ENCODE peak calls at places on chromosomes 11 and 22, in seven cellular contexts. C is kidney glomerular epithelial cell, B is fibroblast of the aortic adventitia, M is NCI-H1092, E is mesothelial cell of epicardium, V is NCI-H2081, S is germinal center. K is an unnamed sample.

GRCh38 chr22:43338766-43339345 is 4.3 kb downstream of the SCUBE1 start:
- DNase-seq in C (no peak), B (no peak), M (no peak), E (no peak), V (no peak), S (no peak), K (no peak)

GRCh38 chr11:62599069-62599696 is 2.5 kb downstream of the MTA2 start:
- DNase-seq in C (peak), B (peak), M (peak), E (peak), V (peak), S (peak), K (peak)

GRCh38 chr11:76642341-76642740 is 28.2 kb downstream of the LRRC32 start:
- DNase-seq in C (no peak), B (no peak), M (no peak), E (no peak), V (no peak), S (no peak), K (no peak)

GRCh38 chr11:30860970-30861369 is 274.8 kb upstream of the MPPED2 start:
- DNase-seq in C (no peak), B (no peak), M (no peak), E (no peak), V (no peak), S (no peak), K (no peak)

GRCh38 chr22:46183733-46184132 is 33.4 kb downstream of the PPARA start:
- DNase-seq in C (no peak), B (no peak), M (no peak), E (no peak), V (no peak), S (no peak), K (no peak)

GRCh38 chr22:32044913-32045312 is 1.9 kb downstream of the SLC5A1 start:
- DNase-seq in C (no peak), B (peak), M (peak), E (no peak), V (no peak), S (no peak), K (no peak)

GRCh38 chr11:59263225-59263894 is 50.6 kb upstream of the MPEG1 start:
- DNase-seq in C (no peak), B (no peak), M (no peak), E (no peak), V (no peak), S (no peak), K (no peak)

GRCh38 chr11:5992604-5993251 is 5.9 kb upstream of the OR52L1 start:
- DNase-seq in C (peak), B (peak), M (no peak), E (no peak), V (peak), S (peak), K (no peak)

GRCh38 chr11:103433380-103433779 is 324.2 kb downstream of the DYNC2H1 start:
- DNase-seq in C (peak), B (peak), M (no peak), E (no peak), V (no peak), S (no peak), K (no peak)

GRCh38 chr11:57536947-57537654 is at the start of gene SMTNL1:
- DNase-seq in C (no peak), B (no peak), M (no peak), E (no peak), V (no peak), S (no peak), K (no peak)

GRCh38 chr11:75667831-75668507 is 869 bp downstream of the MAP6 start:
- DNase-seq in C (no peak), B (peak), M (peak), E (peak), V (peak), S (peak), K (peak)

GRCh38 chr22:42885446-42885845 is 28.4 kb upstream of the ARFGAP3 start:
- DNase-seq in C (no peak), B (peak), M (no peak), E (no peak), V (no peak), S (no peak), K (no peak)

GRCh38 chr11:69004411-69005182 is 8.4 kb downstream of the MRGPRF start:
- DNase-seq in C (no peak), B (no peak), M (no peak), E (no peak), V (no peak), S (no peak), K (no peak)

GRCh38 chr22:42203609-42204008 is 66.8 kb downstream of the TCF20 start:
- DNase-seq in C (no peak), B (no peak), M (no peak), E (no peak), V (no peak), S (no peak), K (no peak)

GRCh38 chr11:114821626-114822025 is 143.3 kb downstream of the NXPE2 start:
- DNase-seq in C (no peak), B (no peak), M (no peak), E (no peak), V (no peak), S (no peak), K (no peak)

GRCh38 chr11:117823941-117824420 is 563 bp downstream of the FXYD2 start:
- DNase-seq in C (no peak), B (peak), M (no peak), E (no peak), V (no peak), S (no peak), K (no peak)

GRCh38 chr11:57674251-57674650 is 6.3 kb downstream of the ZDHHC5 start:
- DNase-seq in C (peak), B (no peak), M (no peak), E (no peak), V (no peak), S (no peak), K (no peak)

GRCh38 chr22:39343259-39344045 is 6.3 kb upstream of the SYNGR1 start:
- DNase-seq in C (peak), B (peak), M (no peak), E (no peak), V (no peak), S (peak), K (peak)

GRCh38 chr11:45881708-45882368 is 3.6 kb upstream of the MAPK8IP1 start:
- DNase-seq in C (peak), B (no peak), M (no peak), E (no peak), V (no peak), S (no peak), K (no peak)

GRCh38 chr11:117319214-117319840 is 3.3 kb upstream of the BACE1 start:
- DNase-seq in C (peak), B (peak), M (no peak), E (no peak), V (no peak), S (no peak), K (no peak)

GRCh38 chr11:47331454-47332302 is 20.8 kb downstream of the MYBPC3 start:
- DNase-seq in C (no peak), B (no peak), M (no peak), E (no peak), V (no peak), S (no peak), K (no peak)

GRCh38 chr11:113874920-113875413 is 405 bp downstream of the USP28 start:
- DNase-seq in C (no peak), B (peak), M (no peak), E (no peak), V (no peak), S (no peak), K (no peak)

GRCh38 chr22:50705219-50705691 is 32.6 kb downstream of the SHANK3 start:
- DNase-seq in C (peak), B (peak), M (peak), E (peak), V (peak), S (no peak), K (no peak)

GRCh38 chr11:73950869-73951710 is at the start of gene DNAJB13:
- DNase-seq in C (peak), B (peak), M (no peak), E (no peak), V (no peak), S (peak), K (no peak)

GRCh38 chr11:1642288-1643145 is 12.9 kb downstream of the KRTAP5-5 start:
- DNase-seq in C (no peak), B (no peak), M (no peak), E (no peak), V (no peak), S (no peak), K (no peak)

GRCh38 chr11:102476812-102477211 is 24.2 kb upstream of the TMEM123 start:
- DNase-seq in C (peak), B (no peak), M (no peak), E (no peak), V (peak), S (no peak), K (no peak)

GRCh38 chr22:17576475-17576874 is 13.2 kb downstream of the SLC25A18 start:
- DNase-seq in C (peak), B (peak), M (no peak), E (no peak), V (peak), S (no peak), K (no peak)

GRCh38 chr22:46515208-46516111 is 22.0 kb downstream of the CELSR1 start:
- DNase-seq in C (no peak), B (peak), M (no peak), E (no peak), V (no peak), S (no peak), K (no peak)

GRCh38 chr22:17368727-17369552 is at the start of gene CECR2:
- DNase-seq in C (peak), B (no peak), M (peak), E (peak), V (no peak), S (peak), K (no peak)

GRCh38 chr11:27234043-27234668 is 128.9 kb downstream of the CCDC34 start:
- DNase-seq in C (peak), B (peak), M (peak), E (no peak), V (no peak), S (peak), K (no peak)